ENCODE peak calls at places on chromosomes 1 and 21, in four cellular contexts. V is astrocyte of the spinal cord, O is fibroblast of mammary gland, F is AG10803. P is an unnamed sample.

GRCh38 chr1:151108331-151108730 is 37.8 kb downstream of the GABPB2 start:
- DNase-seq in F (no peak), O (no peak), V (no peak), P (no peak)

GRCh38 chr1:26399034-26399433 is 11.6 kb upstream of the LIN28A start:
- DNase-seq in V (no peak), O (no peak), F (no peak), P (no peak)

GRCh38 chr1:180929389-180929788 is 16.7 kb downstream of the KIAA1614 start:
- DNase-seq in V (no peak), F (no peak), O (no peak), P (no peak)

GRCh38 chr1:68112835-68113243 is 62.4 kb upstream of the DIRAS3 start:
- DNase-seq in O (peak; percentile 94), F (peak; percentile 72), V (peak; percentile 87), P (no peak)

GRCh38 chr1:180228648-180229482 is 1.2 kb upstream of the LHX4 start:
- DNase-seq in F (no peak), O (no peak), V (no peak), P (peak; percentile 37)

GRCh38 chr1:32989160-32989894 is 24.7 kb upstream of the RNF19B start:
- DNase-seq in F (peak; percentile 97), V (peak; percentile 98), O (peak; percentile 99), P (peak; percentile 65)

GRCh38 chr1:165290143-165290542 is 66.4 kb downstream of the LMX1A start:
- DNase-seq in F (peak; percentile 38), V (no peak), O (peak; percentile 16), P (no peak)

GRCh38 chr21:44088401-44088780 is 18.8 kb upstream of the PWP2 start:
- DNase-seq in V (no peak), F (no peak), O (no peak), P (no peak)

GRCh38 chr1:174274884-174275283 is 115.6 kb downstream of the RABGAP1L start:
- DNase-seq in V (no peak), F (no peak), O (no peak), P (no peak)

GRCh38 chr1:223713546-223714420 is 1.4 kb downstream of the CAPN2 start:
- DNase-seq in O (no peak), F (no peak), V (no peak), P (peak; percentile 35)

GRCh38 chr21:34797926-34798595 is 129.3 kb downstream of the CLIC6 start:
- DNase-seq in V (no peak), O (no peak), F (no peak), P (no peak)
- H3K4me3 ChIP-seq in V (no peak overlapping the region), O (no peak overlapping the region), F (no peak overlapping the region), P (no peak overlapping the region)

DNA sequence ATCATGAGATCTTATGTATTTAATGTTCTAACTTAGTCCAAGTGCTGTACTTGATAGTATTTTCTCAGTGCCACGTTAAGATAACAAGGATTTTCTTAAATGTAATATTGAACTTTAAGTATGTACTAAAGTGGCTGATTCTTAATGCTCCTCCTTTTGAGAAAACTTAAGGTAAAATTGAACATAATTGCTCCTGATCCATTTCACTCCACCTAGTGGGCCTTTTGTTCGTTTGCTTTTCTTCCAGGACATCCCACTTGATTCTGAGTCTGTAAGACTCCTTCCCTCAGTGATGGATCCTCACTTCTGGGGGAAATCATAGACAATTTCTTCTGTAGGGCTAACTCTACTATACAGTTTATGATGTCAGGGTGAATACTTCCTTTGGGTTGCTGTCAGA is 173.1 kb downstream of the LMO4 start:
- DNase-seq in V (no peak), F (no peak), O (peak; percentile 30), P (no peak)
- TF ChIP-seq CTCF in V (peak; percentile 19), F (peak; percentile 25), O (peak; percentile 37), P (no peak)

DNA sequence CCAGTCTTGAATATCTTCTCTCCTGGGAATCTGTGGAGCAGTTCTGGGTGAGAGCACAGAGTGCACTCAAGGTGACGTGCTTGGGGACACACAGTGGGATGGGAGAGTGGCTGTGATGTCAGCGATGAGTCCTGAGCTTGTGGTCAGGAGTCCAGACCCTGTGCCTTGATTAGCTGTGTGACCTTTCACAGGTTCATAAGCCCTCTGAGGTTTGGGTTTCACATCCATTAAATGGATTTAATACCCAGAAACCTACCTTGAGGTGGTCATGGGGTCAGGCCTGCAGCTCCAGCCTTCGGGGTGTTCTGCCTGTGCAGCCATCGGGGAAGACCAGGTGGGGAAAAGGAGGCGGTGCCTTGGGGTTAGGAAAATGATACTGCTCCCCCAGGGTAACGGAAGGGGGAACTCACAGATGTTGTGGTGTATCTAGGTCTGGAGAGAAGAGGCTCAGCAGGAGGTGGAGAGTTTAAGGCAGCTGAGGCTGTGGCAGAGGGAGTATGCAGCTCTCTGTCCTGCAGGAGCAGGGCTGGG is 38.5 kb upstream of the ETV3 start:
- DNase-seq in V (no peak), O (no peak), F (no peak), P (peak; percentile 71)
- H3K4me3 ChIP-seq in V (no peak overlapping the region), O (no peak overlapping the region), F (no peak overlapping the region), P (no peak overlapping the region)

GRCh38 chr21:30958737-30959136 is 77.4 kb upstream of the KRTAP11-1 start:
- DNase-seq in F (no peak), O (no peak), V (no peak), P (no peak)

GRCh38 chr21:30962013-30962412 is 76.3 kb downstream of the KRTAP19-8 start:
- DNase-seq in O (no peak), V (no peak), F (no peak), P (no peak)
- TF ChIP-seq CTCF in O (no peak), V (no peak), F (no peak), P (peak; percentile 8)